ENCODE peak calls at places on chromosomes 11 and 22, in five cellular contexts. E is body of pancreas; S is upper lobe of right lung; Q is naive thymus-derived CD4-positive, alpha-beta T cell; N is AG04450. J is an unnamed sample.

GRCh38 chr11:132658696-132659095 is 873.6 kb downstream of the OPCML start:
- DNase-seq in Q (no peak), N (no peak), S (no peak), E (no peak), J (no peak)

GRCh38 chr11:120720760-120721159 is 209.2 kb downstream of the GRIK4 start:
- DNase-seq in N (no peak), E (no peak), Q (no peak), S (no peak), J (no peak)

GRCh38 chr22:49833340-49834007 is 5.8 kb upstream of the BRD1 start:
- DNase-seq in N (no peak), Q (no peak), S (no peak), E (peak), J (no peak)

GRCh38 chr11:2466869-2467694 is 22.3 kb downstream of the KCNQ1 start:
- DNase-seq in S (peak), N (no peak), Q (peak), E (no peak), J (no peak)

GRCh38 chr22:43993072-43993760 is 30.9 kb upstream of the PARVB start:
- DNase-seq in Q (peak), E (peak), N (peak), S (peak), J (peak)

GRCh38 chr11:95282337-95282751 is 51.3 kb upstream of the SESN3 start:
- DNase-seq in Q (no peak), S (no peak), E (no peak), N (no peak), J (no peak)

GRCh38 chr11:117823941-117824420 is 563 bp downstream of the FXYD2 start:
- DNase-seq in S (peak), E (peak), N (no peak), Q (no peak), J (no peak)

GRCh38 chr11:95081010-95081409 is 8.6 kb upstream of the ENDOD1 start:
- DNase-seq in N (no peak), E (no peak), S (no peak), Q (no peak), J (no peak)

GRCh38 chr11:47234669-47235075 is 13.9 kb downstream of the ACP2 start:
- DNase-seq in Q (peak), S (no peak), E (peak), N (no peak), J (no peak)

GRCh38 chr11:18669629-18670162 is 28.9 kb upstream of the TMEM86A start:
- DNase-seq in S (no peak), E (peak), N (no peak), Q (no peak), J (no peak)

GRCh38 chr22:41699264-41700104 is at the start of gene MEI1:
- DNase-seq in N (peak), E (peak), Q (peak), S (peak), J (peak)

GRCh38 chr22:30647536-30647935 is 12.0 kb downstream of the SLC35E4 start:
- DNase-seq in E (no peak), S (no peak), Q (no peak), N (no peak), J (no peak)

GRCh38 chr11:61109671-61110070 is 7.4 kb downstream of the CD5 start:
- DNase-seq in S (peak), Q (no peak), E (no peak), N (no peak), J (no peak)

GRCh38 chr22:40418366-40419201 is 48.2 kb downstream of the SGSM3 start:
- DNase-seq in E (no peak), Q (no peak), S (no peak), N (peak), J (no peak)

GRCh38 chr11:76408171-76408965 is 27.2 kb downstream of the GVQW3 start:
- DNase-seq in S (no peak), N (no peak), Q (no peak), E (no peak), J (no peak)

GRCh38 chr11:82869657-82870056 is 30.6 kb downstream of the PRCP start:
- DNase-seq in E (no peak), S (no peak), N (no peak), Q (no peak), J (no peak)

GRCh38 chr11:72224587-72225410 is at the start of gene INPPL1:
- DNase-seq in Q (peak), S (peak), N (no peak), E (peak), J (no peak)

GRCh38 chr11:61453702-61454101 is 23.8 kb downstream of the SDHAF2 start:
- DNase-seq in E (no peak), S (no peak), N (no peak), Q (no peak), J (no peak)

GRCh38 chr22:27888310-27888709 is 30.7 kb downstream of the PITPNB start:
- DNase-seq in E (no peak), Q (no peak), N (no peak), S (no peak), J (no peak)

GRCh38 chr11:90737328-90738050 is 514.6 kb upstream of the CHORDC1 start:
- DNase-seq in Q (no peak), N (no peak), S (no peak), E (no peak), J (no peak)

GRCh38 chr11:85898456-85898855 is 43.3 kb downstream of the CCDC83 start:
- DNase-seq in N (no peak), E (no peak), Q (no peak), S (no peak), J (no peak)

GRCh38 chr11:127862406-127862805 is 725.0 kb downstream of the ETS1 start:
- DNase-seq in S (no peak), N (no peak), Q (no peak), E (no peak), J (no peak)

GRCh38 chr11:87431386-87431785 is 393.7 kb downstream of the TMEM135 start:
- DNase-seq in E (peak), S (no peak), Q (no peak), N (no peak), J (no peak)

GRCh38 chr11:68678031-68678441 is 6.3 kb upstream of the GAL start:
- DNase-seq in S (peak), Q (no peak), E (no peak), N (no peak), J (no peak)

GRCh38 chr11:34068098-34068497 is 16.6 kb downstream of the CAPRIN1 start:
- DNase-seq in N (no peak), S (no peak), E (no peak), Q (no peak), J (no peak)

GRCh38 chr22:49962012-49962750 is 1.6 kb downstream of the PIM3 start:
- DNase-seq in N (peak), Q (peak), S (peak), E (peak), J (no peak)

GRCh38 chr22:27880778-27881394 is 38.2 kb downstream of the PITPNB start:
- DNase-seq in E (peak), Q (peak), S (no peak), N (peak), J (no peak)

GRCh38 chr22:19058713-19059451 is 63.3 kb downstream of the DGCR2 start:
- DNase-seq in S (peak), N (no peak), Q (no peak), E (peak), J (no peak)

GRCh38 chr11:23284626-23285025 is 424.4 kb upstream of the CCDC179 start:
- DNase-seq in Q (no peak), N (peak), S (no peak), E (no peak), J (no peak)

GRCh38 chr22:36578619-36579018 is 49.7 kb upstream of the EIF3D start:
- DNase-seq in S (no peak), Q (no peak), E (no peak), N (no peak), J (no peak)
- H3K4me3 ChIP-seq in S (no peak), Q (no peak), E (no peak), N (no peak), J (no peak)

GRCh38 chr11:44320289-44320973 is 10.5 kb upstream of the ALX4 start:
- DNase-seq in Q (no peak), N (no peak), S (peak), E (no peak), J (no peak)
- H3K4me3 ChIP-seq in Q (no peak), N (no peak), S (no peak), E (no peak), J (no peak)

GRCh38 chr22:35348026-35348590 is 32.8 kb upstream of the HMOX1 start:
- DNase-seq in Q (no peak), E (no peak), N (no peak), S (no peak), J (no peak)

GRCh38 chr22:35348703-35349102 is 32.2 kb upstream of the HMOX1 start:
- DNase-seq in Q (no peak), E (no peak), N (no peak), S (no peak), J (no peak)

GRCh38 chr22:35350539-35351503 is 30.1 kb upstream of the HMOX1 start:
- DNase-seq in E (peak), Q (peak), N (peak), S (peak), J (peak)

GRCh38 chr22:35349368-35349703 is 31.6 kb upstream of the HMOX1 start:
- DNase-seq in N (no peak), E (peak), S (no peak), Q (no peak), J (no peak)

DNA sequence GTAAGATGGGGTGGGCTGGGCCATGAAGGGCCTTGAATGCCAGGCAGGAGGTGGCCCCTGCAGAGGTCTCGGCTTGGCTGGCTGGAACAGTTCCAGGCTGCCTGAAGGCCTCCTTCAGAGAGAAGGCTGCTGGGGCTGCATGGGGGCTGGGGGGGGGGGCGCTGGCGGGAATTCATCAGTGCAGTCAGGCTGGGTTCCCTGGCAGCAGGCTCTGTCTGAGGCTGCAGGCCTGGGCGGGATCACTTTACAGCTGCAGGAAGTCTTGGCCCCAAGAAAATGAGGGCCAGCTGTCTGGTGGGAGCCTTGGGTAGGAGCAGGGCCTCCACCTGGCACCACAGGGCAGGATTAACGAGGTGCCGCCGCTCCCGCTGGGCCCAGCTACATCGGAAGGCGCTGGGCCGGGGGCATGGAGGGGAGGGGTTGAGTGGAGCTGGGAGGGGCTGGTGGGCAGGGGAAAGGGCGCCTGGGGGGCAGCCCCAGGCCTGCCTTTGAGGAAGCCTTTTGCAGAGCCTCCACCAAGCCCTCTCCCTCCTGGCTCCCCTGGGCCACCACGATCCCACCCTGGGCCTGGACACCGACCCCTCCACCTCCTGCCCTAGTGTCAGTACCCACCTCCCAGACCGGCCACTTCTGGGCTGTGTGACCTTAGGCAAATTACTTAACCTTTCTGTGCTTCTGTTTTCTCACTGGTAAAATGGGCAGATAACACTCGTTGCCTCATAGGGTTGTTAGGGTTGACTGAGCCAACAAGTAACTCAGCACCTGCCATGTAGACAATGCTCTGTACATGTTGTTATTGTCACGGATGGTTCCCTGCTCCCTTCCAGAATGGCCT is 31.0 kb upstream of the HMOX1 start:
- DNase-seq in Q (no peak), N (no peak), E (peak), S (peak), J (no peak)
- H3K4me3 ChIP-seq in Q (no peak), N (no peak), E (no peak), S (no peak), J (no peak)

DNA sequence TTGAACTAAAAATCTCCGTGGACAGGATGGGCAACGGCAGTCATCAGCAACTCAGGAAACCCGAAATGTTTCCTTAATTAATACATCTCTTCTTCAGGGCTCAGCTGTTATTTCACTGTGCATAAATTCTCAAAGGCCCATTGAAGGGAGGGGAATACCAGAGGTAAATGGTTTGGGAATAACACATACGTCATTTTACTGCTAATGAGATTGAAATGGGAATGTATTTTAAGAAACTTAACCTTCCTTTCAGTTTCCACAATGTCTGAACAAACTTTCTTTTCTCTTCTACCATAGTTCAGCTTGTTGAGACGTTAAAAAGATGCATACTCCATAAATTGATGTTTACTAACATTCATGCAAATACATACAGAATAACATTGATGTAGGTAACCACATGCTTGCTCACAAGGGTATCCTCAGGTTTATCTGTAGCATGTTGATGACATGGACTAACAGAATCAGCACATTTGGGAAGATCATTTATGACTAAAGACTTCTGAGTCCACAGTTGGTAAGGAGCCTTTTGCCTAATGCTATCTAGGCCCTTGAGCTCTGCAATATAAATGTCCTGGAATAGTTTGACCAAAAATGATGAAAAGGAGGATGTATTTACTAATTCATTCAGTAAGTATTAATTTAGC is 7.7 kb upstream of the PRRG4 start:
- DNase-seq in N (no peak), S (no peak), E (no peak), Q (no peak), J (no peak)
- H3K4me3 ChIP-seq in N (no peak), S (no peak), E (no peak), Q (no peak), J (no peak)

GRCh38 chr11:75152090-75152489 is 1.2 kb downstream of the SLCO2B1 start:
- DNase-seq in N (no peak), Q (no peak), S (no peak), E (peak), J (no peak)
- H3K4me3 ChIP-seq in N (no peak), Q (no peak), S (peak), E (peak), J (no peak)

DNA sequence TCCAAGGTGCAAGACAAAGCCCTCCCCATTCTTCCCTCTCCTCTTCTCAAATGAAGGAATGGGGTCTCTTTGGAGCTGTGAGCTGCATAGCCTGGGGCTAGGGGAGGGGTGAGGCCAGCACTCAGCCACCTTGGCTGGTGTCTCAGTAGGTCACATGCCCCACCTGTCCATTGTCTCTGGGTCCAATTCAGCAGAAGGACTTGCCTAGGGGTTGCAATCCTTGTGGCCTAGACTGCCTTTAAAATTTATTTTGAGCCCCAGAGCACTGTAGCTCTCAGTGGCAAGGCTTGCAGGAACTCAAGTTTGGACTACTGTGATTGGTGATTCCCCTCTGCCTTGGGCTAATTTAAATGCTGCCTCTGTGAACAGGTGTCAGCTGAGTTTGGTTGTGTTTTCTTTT is 336.7 kb downstream of the DDX10 start:
- DNase-seq in S (no peak), Q (no peak), N (no peak), E (no peak), J (no peak)
- H3K4me3 ChIP-seq in S (no peak), Q (no peak), N (no peak), E (no peak), J (no peak)

DNA sequence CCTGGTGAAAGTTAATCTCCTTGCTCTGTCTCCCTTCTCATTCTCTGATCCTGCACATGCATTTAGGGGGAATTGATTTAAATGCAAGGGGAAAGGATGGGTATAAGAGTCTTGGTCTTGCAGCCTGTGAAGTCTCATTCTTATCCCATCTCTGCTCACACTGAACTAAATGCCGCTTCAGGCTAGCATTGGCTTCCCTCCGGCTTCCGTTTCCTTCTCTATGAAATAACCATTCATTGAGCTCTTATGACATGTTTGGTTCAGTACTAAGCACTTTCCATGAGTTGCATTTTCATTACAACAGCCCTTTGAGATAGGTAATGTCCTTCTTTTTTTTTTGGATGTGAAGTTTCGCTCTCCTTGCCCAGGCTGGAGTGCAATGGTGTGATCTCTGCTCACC is 5.6 kb downstream of the ZBTB16 start:
- DNase-seq in Q (no peak), S (no peak), N (no peak), E (no peak), J (no peak)
- H3K4me3 ChIP-seq in Q (no peak), S (peak), N (no peak), E (no peak), J (no peak)

DNA sequence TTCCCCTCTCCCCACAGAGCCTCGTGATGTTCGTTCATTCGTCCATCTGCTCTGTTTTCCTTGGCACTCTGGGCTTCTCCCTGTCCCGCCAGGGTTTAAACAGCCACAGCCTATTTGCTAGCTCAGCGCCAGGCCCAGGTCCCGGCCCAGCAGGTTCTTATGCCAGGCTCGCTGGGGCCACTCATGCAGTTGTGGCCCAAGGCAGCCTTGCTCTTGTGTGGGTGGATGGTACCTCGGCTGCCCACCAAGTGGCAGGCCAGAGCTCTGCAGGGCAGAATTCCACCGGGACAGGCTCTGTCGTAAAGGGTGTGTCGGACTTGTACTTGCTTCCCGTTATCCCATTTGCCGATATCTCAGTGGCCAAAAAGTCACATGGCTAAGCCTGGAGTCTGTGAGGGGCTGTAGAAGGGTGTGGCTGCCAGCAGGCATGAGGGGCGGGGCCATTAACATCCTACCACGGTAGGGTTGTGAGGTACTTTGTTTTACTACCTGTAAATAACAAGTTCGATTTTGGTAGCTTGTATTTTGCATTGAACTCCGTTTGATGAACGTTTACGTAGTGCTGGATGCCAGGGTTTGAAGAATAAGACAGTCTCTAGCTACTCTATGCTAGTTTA is 7.9 kb downstream of the FAM118A start:
- DNase-seq in N (no peak), Q (no peak), S (no peak), E (no peak), J (no peak)
- H3K4me3 ChIP-seq in N (no peak), Q (peak), S (no peak), E (no peak), J (no peak)

GRCh38 chr11:65118097-65118837 is 766 bp upstream of the ZNHIT2 start:
- DNase-seq in E (no peak), N (no peak), Q (no peak), S (no peak), J (no peak)
- H3K4me3 ChIP-seq in E (no peak), N (no peak), Q (no peak), S (peak), J (no peak)

J was measured in GM12864.